ENCODE peak calls at places on chromosomes 5 and 9, in four cellular contexts. I, Z, E and G are unnamed samples.

GRCh38 chr5:127612441-127613141 is 36.3 kb upstream of the CTXN3 start:
- DNase-seq in I (no peak), Z (no peak), E (no peak), G (no peak)

GRCh38 chr9:35748858-35749514 is at the start of the genes GBA2 and RGP1:
- DNase-seq in Z (peak), I (peak), E (peak), G (peak)

GRCh38 chr9:124257865-124258764 is at the start of gene NEK6:
- DNase-seq in E (peak), Z (no peak), I (no peak), G (no peak)

GRCh38 chr9:135077497-135078200 is 9.8 kb upstream of the OLFM1 start:
- DNase-seq in E (no peak), Z (no peak), I (no peak), G (no peak)

GRCh38 chr9:31302620-31303418 is 1081.6 kb upstream of the ACO1 start:
- DNase-seq in E (no peak), I (no peak), Z (no peak), G (no peak)

GRCh38 chr5:112348915-112349314 is 70.2 kb downstream of the EPB41L4A start:
- DNase-seq in E (no peak), I (no peak), Z (no peak), G (no peak)

GRCh38 chr9:134811673-134812668 is 68.6 kb upstream of the FCN2 start:
- DNase-seq in E (no peak), I (no peak), Z (no peak), G (no peak)

GRCh38 chr9:88312517-88313103 is 75.6 kb upstream of the SPIN1 start:
- DNase-seq in Z (no peak), E (no peak), I (no peak), G (no peak)

GRCh38 chr5:21154526-21154925 is 1166.5 kb upstream of the CDH18 start:
- DNase-seq in E (no peak), Z (no peak), I (no peak), G (no peak)

GRCh38 chr9:138072161-138072842 is 194.7 kb downstream of the CACNA1B start:
- DNase-seq in I (no peak), Z (no peak), E (no peak), G (no peak)

GRCh38 chr5:173094012-173094661 is 38.0 kb downstream of the CREBRF start:
- DNase-seq in Z (no peak), I (no peak), E (no peak), G (no peak)

GRCh38 chr9:3939820-3940219 is 360.0 kb downstream of the GLIS3 start:
- DNase-seq in I (no peak), Z (no peak), E (no peak), G (no peak)

GRCh38 chr9:113705938-113706519 is 170.1 kb upstream of the ZNF618 start:
- DNase-seq in E (no peak), I (no peak), Z (no peak), G (no peak)

GRCh38 chr5:141711687-141712086 is 29.7 kb upstream of the ARAP3 start:
- DNase-seq in Z (no peak), E (no peak), I (no peak), G (no peak)

GRCh38 chr9:84141762-84142370 is 161.3 kb downstream of the RMI1 start:
- DNase-seq in E (no peak), Z (no peak), I (no peak), G (no peak)

GRCh38 chr5:5466227-5466626 is 43.8 kb downstream of the ICE1 start:
- DNase-seq in I (no peak), Z (no peak), E (no peak), G (no peak)

GRCh38 chr5:42912184-42912766 is 100.6 kb upstream of the SELENOP start:
- DNase-seq in I (no peak), E (peak), Z (no peak), G (peak)